ENCODE peak calls at places on chromosomes 1 and 21, in ten cellular contexts. M, G, T, I, N, Q, H, Y, J and P are unnamed samples.

GRCh38 chr1:192807968-192808587 is 761 bp upstream of the RGS2 start:
- DNase-seq in M (no peak), G (no peak), T (no peak), I (no peak), N (no peak), Q (no peak), H (no peak), Y (no peak), J (no peak), P (no peak)

GRCh38 chr1:151887028-151887427 is 22.3 kb downstream of the THEM4 start:
- DNase-seq in M (no peak), G (no peak), T (no peak), I (no peak), N (no peak), Q (no peak), H (no peak), Y (peak), J (no peak), P (no peak)

GRCh38 chr1:175072131-175072941 is 4.7 kb downstream of the TNN start:
- DNase-seq in M (peak), G (peak), T (no peak), I (peak), N (no peak), Q (peak), H (no peak), Y (peak), J (no peak), P (no peak)

GRCh38 chr1:180208264-180208663 is 21.8 kb upstream of the LHX4 start:
- DNase-seq in M (no peak), G (no peak), T (no peak), I (no peak), N (no peak), Q (no peak), H (no peak), Y (no peak), J (no peak), P (no peak)

GRCh38 chr21:46474365-46474764 is 15.7 kb downstream of the DIP2A start:
- DNase-seq in M (no peak), G (no peak), T (no peak), I (no peak), N (no peak), Q (no peak), H (no peak), Y (no peak), J (no peak), P (no peak)

GRCh38 chr1:25065246-25066238 is 135.5 kb upstream of the RUNX3 start:
- DNase-seq in M (no peak), G (no peak), T (peak), I (no peak), N (no peak), Q (peak), H (peak), Y (peak), J (no peak), P (no peak)

GRCh38 chr1:245693116-245693515 is 538.3 kb downstream of the KIF26B start:
- DNase-seq in M (no peak), G (no peak), T (no peak), I (no peak), N (no peak), Q (no peak), H (no peak), Y (no peak), J (no peak), P (no peak)

GRCh38 chr1:207818971-207819451 is 67.2 kb downstream of the CD46 start:
- DNase-seq in M (no peak), G (no peak), T (no peak), I (peak), N (no peak), Q (no peak), H (peak), Y (no peak), J (no peak), P (no peak)

GRCh38 chr1:96979287-96979686 is 257.7 kb downstream of the PTBP2 start:
- DNase-seq in M (no peak), G (no peak), T (no peak), I (no peak), N (no peak), Q (no peak), H (no peak), Y (no peak), J (no peak), P (no peak)

GRCh38 chr1:32769524-32770220 is 47.5 kb downstream of the YARS1 start:
- DNase-seq in M (peak), G (no peak), T (peak), I (no peak), N (no peak), Q (no peak), H (peak), Y (no peak), J (no peak), P (no peak)

GRCh38 chr1:212760126-212760823 is 31.3 kb downstream of the NSL1 start:
- DNase-seq in M (no peak), G (peak), T (no peak), I (no peak), N (no peak), Q (no peak), H (no peak), Y (no peak), J (no peak), P (no peak)

GRCh38 chr1:64033667-64034215 is 169.7 kb upstream of the UBE2U start:
- DNase-seq in M (no peak), G (no peak), T (no peak), I (peak), N (no peak), Q (no peak), H (no peak), Y (peak), J (no peak), P (no peak)

GRCh38 chr1:227576152-227576551 is 12.8 kb downstream of the ZNF678 start:
- DNase-seq in M (no peak), G (no peak), T (no peak), I (no peak), N (no peak), Q (no peak), H (no peak), Y (no peak), J (no peak), P (no peak)

GRCh38 chr1:16076003-16076870 is 2.8 kb upstream of the FAM131C start:
- DNase-seq in M (peak), G (no peak), T (no peak), I (no peak), N (no peak), Q (peak), H (no peak), Y (peak), J (no peak), P (no peak)

GRCh38 chr1:6580119-6580587 is 359 bp downstream of the ZBTB48 start:
- DNase-seq in M (peak), G (no peak), T (no peak), I (no peak), N (no peak), Q (no peak), H (no peak), Y (no peak), J (no peak), P (no peak)

GRCh38 chr1:7223334-7224080 is 438.3 kb downstream of the CAMTA1 start:
- DNase-seq in M (no peak), G (no peak), T (no peak), I (no peak), N (no peak), Q (peak), H (no peak), Y (peak), J (no peak), P (no peak)

DNA sequence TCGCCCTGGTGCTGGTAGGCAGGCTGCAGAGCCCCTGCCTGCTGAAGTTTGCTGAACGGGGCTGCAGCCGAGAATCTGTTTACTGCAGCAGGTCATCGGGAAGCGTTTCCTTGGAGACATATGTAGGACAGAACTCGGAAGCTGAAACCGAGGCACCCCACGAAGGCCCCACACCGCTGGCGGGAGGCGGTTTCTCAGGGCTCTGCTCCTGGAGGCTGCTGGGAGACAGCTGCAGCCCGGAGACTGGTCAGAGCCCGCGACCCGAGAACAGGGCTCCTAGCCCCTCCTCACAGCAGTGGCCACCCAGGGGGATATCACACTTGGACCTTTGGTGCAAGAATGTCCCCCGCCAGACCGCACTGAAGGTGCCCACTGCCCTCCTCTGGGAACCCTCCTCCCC is 12.7 kb upstream of the PLCH2 start:
- DNase-seq in M (no peak), G (no peak), T (no peak), I (no peak), N (no peak), Q (no peak), H (no peak), Y (no peak), J (no peak), P (no peak)
- TF ChIP-seq CTCF in M (no peak), G (no peak), T (no peak), I (no peak), N (no peak), Q (no peak), H (no peak), Y (no peak), J (no peak), P (no peak)

DNA sequence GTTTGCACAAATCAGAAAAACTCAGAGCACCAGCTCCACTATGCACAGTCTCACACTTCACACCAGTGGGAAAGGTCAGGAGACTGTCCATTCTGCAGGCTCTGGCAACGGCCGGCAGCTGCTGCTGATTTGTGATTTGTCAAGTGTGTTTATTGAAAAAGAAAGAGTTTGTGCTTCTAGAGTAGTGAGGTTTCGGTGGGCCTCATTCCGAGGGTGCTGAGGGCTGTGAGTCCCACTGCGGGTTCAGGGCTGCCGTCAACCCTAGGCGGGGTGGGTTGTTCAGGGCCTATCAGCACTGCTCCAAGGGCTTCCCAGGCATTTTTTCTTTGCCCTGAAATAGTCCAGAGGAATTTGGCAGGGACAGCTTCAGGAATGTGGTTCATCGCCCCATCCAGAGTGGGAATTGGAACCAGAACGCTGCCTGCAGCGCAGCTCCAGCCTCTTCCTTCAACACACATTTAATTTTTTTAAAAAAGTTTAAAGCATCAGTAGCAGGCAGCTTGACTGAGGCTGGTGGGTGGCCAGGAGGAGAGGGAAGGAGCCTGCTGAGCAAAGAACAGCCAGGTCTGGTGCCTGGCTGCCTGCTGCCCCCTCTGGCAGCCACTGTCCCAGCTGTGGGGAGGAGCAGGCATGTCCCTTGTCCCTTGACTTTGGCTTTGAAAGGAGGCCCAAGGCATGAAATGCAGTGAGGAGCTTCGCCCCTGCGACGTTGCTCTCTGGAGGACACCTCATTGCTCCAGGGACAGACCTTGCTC is 19.7 kb downstream of the STUM start:
- DNase-seq in M (no peak), G (peak), T (no peak), I (no peak), N (no peak), Q (no peak), H (peak), Y (no peak), J (no peak), P (no peak)
- TF ChIP-seq CTCF in M (peak), G (peak), T (no peak), I (peak), N (peak), Q (peak), H (peak), Y (peak), J (no peak), P (no peak)

GRCh38 chr21:25925936-25926335 is 191.2 kb downstream of the GABPA start:
- DNase-seq in M (no peak), G (no peak), T (no peak), I (no peak), N (no peak), Q (no peak), H (no peak), Y (no peak), J (no peak), P (no peak)

GRCh38 chr21:25927195-25927880 is 192.6 kb downstream of the GABPA start:
- DNase-seq in M (no peak), G (no peak), T (no peak), I (no peak), N (no peak), Q (no peak), H (no peak), Y (no peak), J (no peak), P (no peak)

GRCh38 chr21:25931791-25932190 is 197.0 kb downstream of the GABPA start:
- DNase-seq in M (no peak), G (no peak), T (no peak), I (no peak), N (no peak), Q (no peak), H (no peak), Y (no peak), J (no peak), P (no peak)

GRCh38 chr21:25934130-25934529 is 199.4 kb downstream of the GABPA start:
- DNase-seq in M (no peak), G (no peak), T (no peak), I (no peak), N (no peak), Q (no peak), H (no peak), Y (no peak), J (no peak), P (no peak)

DNA sequence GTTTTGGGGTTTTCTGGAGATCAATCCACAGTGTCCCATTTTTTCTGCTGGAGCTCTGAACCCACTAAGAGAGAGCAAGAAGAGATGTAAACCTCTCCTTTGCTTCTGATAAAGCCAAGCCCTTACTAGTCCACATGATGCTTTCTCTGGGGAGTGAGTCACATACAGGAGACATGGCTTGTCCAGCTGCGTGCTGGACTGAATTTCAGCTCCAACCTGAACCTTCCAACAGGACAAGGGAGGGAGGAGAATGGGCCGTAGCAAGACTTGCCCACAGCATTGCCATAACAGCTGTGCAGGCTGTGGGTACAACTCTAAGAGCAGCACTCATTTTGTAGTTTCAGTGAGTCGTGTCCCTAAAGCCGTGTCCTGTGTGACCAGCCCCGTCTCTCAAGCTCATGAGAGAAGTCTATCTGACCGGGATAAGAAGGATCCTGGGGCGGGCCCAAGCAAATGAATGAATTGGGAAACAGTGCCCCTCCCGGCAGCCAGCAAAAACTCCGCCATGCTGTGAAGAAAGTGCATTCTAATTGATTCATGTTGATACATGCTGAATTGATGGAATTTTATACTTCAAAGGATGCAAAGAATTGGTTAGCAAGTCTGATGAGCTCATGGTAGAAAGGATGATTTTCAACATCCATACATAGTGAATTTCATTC is 195.2 kb downstream of the GABPA start:
- DNase-seq in M (peak), G (no peak), T (no peak), I (peak), N (no peak), Q (no peak), H (no peak), Y (no peak), J (no peak), P (no peak)
- TF ChIP-seq CTCF in M (no peak), G (no peak), T (no peak), I (no peak), N (no peak), Q (no peak), H (no peak), Y (no peak), J (no peak), P (no peak)

DNA sequence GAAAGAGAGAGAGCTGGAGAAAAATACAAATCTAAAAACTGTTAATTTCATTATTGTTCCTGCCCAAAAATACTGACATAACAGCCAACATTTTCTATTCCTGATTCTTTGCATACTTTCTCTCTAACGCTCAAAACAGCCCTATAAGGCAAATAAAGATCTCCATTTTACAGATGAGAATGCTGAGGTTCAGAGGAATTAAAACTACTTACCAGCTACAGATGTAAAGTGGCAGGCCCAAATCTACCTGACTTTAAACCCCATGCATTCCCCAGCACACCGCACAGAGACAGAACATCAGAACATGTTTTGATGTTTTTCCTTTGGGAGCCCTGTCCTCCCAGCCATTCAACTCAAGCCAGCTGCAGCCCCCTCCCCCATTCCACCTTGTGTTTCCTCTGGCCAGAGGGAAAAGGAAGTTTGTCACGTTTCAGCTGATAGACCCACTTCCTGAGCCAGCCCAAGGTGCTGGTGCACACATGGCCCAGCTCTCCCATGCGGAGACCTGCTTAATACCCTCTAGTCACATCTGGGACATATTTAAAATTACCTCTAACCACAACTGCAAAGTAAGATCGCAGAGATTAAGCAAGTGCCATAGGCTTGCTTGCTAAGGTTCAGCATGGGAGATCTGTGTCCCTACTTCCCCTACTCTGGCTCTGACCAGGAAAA is 133.1 kb upstream of the NFIA start:
- DNase-seq in M (no peak), G (no peak), T (no peak), I (no peak), N (no peak), Q (no peak), H (no peak), Y (no peak), J (no peak), P (no peak)
- TF ChIP-seq CTCF in M (no peak), G (no peak), T (no peak), I (no peak), N (no peak), Q (no peak), H (no peak), Y (no peak), J (no peak), P (no peak)

DNA sequence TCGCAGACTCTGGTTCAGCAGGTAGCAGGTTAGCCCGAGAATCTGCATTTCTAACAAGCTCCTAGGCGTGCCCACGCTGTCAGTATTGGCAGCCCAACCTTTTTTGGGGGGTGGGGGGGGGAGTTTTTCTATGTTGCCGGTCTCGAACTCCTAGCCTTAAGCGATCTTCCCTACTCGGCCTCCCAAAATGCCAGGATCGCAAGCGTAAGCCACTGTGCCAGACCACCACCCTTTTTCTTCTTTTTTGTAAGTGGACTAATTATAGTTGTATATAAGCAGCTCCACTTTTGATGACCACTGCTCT is 480 bp upstream of the MIS18A start:
- DNase-seq in M (no peak), G (no peak), T (no peak), I (no peak), N (no peak), Q (no peak), H (no peak), Y (no peak), J (no peak), P (no peak)
- TF ChIP-seq CTCF in M (no peak), G (no peak), T (no peak), I (no peak), N (no peak), Q (no peak), H (no peak), Y (no peak), J (no peak), P (no peak)

GRCh38 chr1:34296059-34296458 is 119.4 kb downstream of the C1orf94 start:
- DNase-seq in M (no peak), G (no peak), T (no peak), I (no peak), N (no peak), Q (no peak), H (no peak), Y (no peak), J (no peak), P (no peak)

GRCh38 chr1:34286547-34286946 is 109.8 kb downstream of the C1orf94 start:
- DNase-seq in M (no peak), G (no peak), T (no peak), I (no peak), N (no peak), Q (no peak), H (no peak), Y (no peak), J (no peak), P (no peak)

GRCh38 chr1:34292472-34292871 is 115.8 kb downstream of the C1orf94 start:
- DNase-seq in M (no peak), G (peak), T (no peak), I (no peak), N (no peak), Q (no peak), H (no peak), Y (no peak), J (no peak), P (no peak)
- TF ChIP-seq CTCF in M (no peak), G (peak), T (no peak), I (no peak), N (peak), Q (no peak), H (no peak), Y (no peak), J (no peak), P (no peak)

DNA sequence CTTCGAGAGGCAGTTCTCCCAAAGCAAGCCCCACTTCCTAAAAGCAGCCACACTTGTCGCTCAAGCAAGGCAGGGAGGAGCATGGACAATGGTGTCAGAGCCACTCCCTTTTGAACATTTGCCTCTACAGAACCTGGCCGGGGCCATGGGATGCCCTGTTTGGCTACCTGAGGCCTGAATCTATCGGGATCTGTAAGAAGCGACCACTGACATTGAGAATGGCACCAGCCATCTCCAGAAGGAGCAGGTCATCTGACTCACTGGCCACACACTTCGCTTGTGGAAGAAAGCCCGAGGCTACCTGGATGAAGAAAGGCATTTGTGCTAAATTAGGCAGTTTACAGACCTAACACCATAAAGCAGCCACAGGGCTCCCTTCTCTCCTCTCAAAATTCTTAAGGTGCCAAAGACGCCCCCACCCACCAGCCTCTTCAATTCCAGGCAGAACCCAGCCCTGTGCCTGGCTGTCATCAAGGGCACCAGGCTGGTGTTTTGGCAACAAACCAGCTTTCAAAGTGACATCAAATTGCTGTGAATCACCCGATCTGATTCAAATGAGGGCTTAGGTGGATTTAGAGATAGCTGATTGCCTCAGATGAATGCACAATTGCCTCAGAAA is 104.8 kb downstream of the ETS2 start:
- DNase-seq in M (no peak), G (no peak), T (no peak), I (no peak), N (no peak), Q (no peak), H (no peak), Y (no peak), J (peak), P (no peak)
- TF ChIP-seq CTCF in M (no peak), G (no peak), T (no peak), I (no peak), N (no peak), Q (no peak), H (no peak), Y (no peak), J (no peak), P (no peak)

GRCh38 chr21:27213328-27213727 is 246.4 kb upstream of the ADAMTS5 start:
- DNase-seq in M (no peak), G (no peak), T (no peak), I (no peak), N (no peak), Q (no peak), H (no peak), Y (no peak), J (no peak), P (no peak)
- TF ChIP-seq CTCF in M (no peak), G (peak), T (no peak), I (no peak), N (peak), Q (peak), H (no peak), Y (peak), J (no peak), P (no peak)